ENCODE peak calls at places on chromosomes 2 and 18, in eight cellular contexts. B is cerebellum; J is putamen; Q is Right ventricle myocardium superior; U is NCI-H1092 treated with DMSO at 0.1 percent for 48 hours; V is stimulated activated CD4-positive, alpha-beta T cell treated with anti-CD3 and anti-CD28 coated beads, Interleukin-2, amount 100 ng/mL, for 48 hours; N is epithelial cell of esophagus; O is IMR-90. X is an unnamed sample.

GRCh38 chr2:45391866-45392265 is 219.2 kb downstream of the SRBD1 start:
- DNase-seq in B (no peak), J (no peak), Q (no peak), U (no peak), V (no peak), N (no peak), O (peak; percentile 33), X (no peak)

GRCh38 chr2:164479460-164479859 is 141.8 kb downstream of the GRB14 start:
- DNase-seq in B (no peak), J (no peak), Q (no peak), U (peak; percentile 51), V (no peak), N (peak; percentile 39), O (peak; percentile 22), X (peak; percentile 14)

GRCh38 chr18:49613741-49614151 is 51.9 kb downstream of the LIPG start:
- DNase-seq in B (no peak), J (no peak), Q (no peak), U (peak; percentile 25), V (no peak), N (peak; percentile 32), O (no peak), X (no peak)

GRCh38 chr18:12304351-12305210 is 3.5 kb upstream of the TUBB6 start:
- DNase-seq in B (no peak), J (no peak), Q (no peak), U (peak; percentile 64), V (no peak), N (peak; percentile 89), O (peak; percentile 82), X (no peak)

GRCh38 chr2:213991454-213992108 is 419.3 kb upstream of the VWC2L start:
- DNase-seq in B (no peak), J (no peak), Q (no peak), U (no peak), V (no peak), N (peak; percentile 76), O (peak; percentile 30), X (no peak)

GRCh38 chr18:27062802-27063201 is 122.3 kb downstream of the CHST9 start:
- DNase-seq in B (no peak), J (no peak), Q (no peak), U (no peak), V (no peak), N (peak; percentile 96), O (no peak), X (no peak)

GRCh38 chr2:20147351-20147750 is 77.6 kb downstream of the SDC1 start:
- DNase-seq in B (no peak), J (no peak), Q (no peak), U (no peak), V (no peak), N (no peak), O (no peak), X (no peak)

GRCh38 chr18:6752200-6752873 is 22.8 kb downstream of the ARHGAP28 start:
- DNase-seq in B (no peak), J (no peak), Q (no peak), U (no peak), V (no peak), N (no peak), O (peak; percentile 86), X (no peak)

GRCh38 chr18:58756148-58756547 is 84.9 kb downstream of the MALT1 start:
- DNase-seq in B (no peak), J (no peak), Q (no peak), U (no peak), V (no peak), N (no peak), O (no peak), X (no peak)

GRCh38 chr2:241896746-241897201 is 27.2 kb downstream of the RTP5 start:
- DNase-seq in B (no peak), J (no peak), Q (no peak), U (no peak), V (no peak), N (no peak), O (no peak), X (no peak)

GRCh38 chr2:208265371-208265806 is 666 bp upstream of the PIKFYVE start:
- DNase-seq in B (peak; percentile 32), J (no peak), Q (no peak), U (no peak), V (peak; percentile 36), N (peak; percentile 58), O (peak; percentile 53), X (peak; percentile 57)

GRCh38 chr18:6558770-6559169 is 144.1 kb upstream of the L3MBTL4 start:
- DNase-seq in B (no peak), J (no peak), Q (no peak), U (no peak), V (no peak), N (no peak), O (no peak), X (no peak)

GRCh38 chr2:118443596-118443995 is 355.3 kb downstream of the INSIG2 start:
- DNase-seq in B (no peak), J (no peak), Q (no peak), U (no peak), V (no peak), N (peak; percentile 32), O (peak; percentile 17), X (no peak)

GRCh38 chr2:20428717-20429490 is 18.0 kb upstream of the RHOB start:
- DNase-seq in B (no peak), J (no peak), Q (no peak), U (no peak), V (no peak), N (no peak), O (no peak), X (no peak)

X was measured in DND-41.